ENCODE peak calls at places on chromosomes 4 and X, in seven cellular contexts. M is suprapubic skin, V is mammary epithelial cell, E is transverse colon, S is left ventricle myocardium inferior, T is endodermal cell, P is tibial nerve. L is an unnamed sample.

GRCh38 chr4:143386812-143387211 is 50.1 kb downstream of the GAB1 start:
- DNase-seq in S (no peak), T (no peak), V (no peak), M (no peak), E (no peak), P (no peak), L (no peak)

GRCh38 chr4:140156529-140157171 is 2.7 kb upstream of the MAML3 start:
- DNase-seq in P (no peak), V (no peak), T (no peak), S (no peak), E (no peak), M (no peak), L (no peak)

GRCh38 chr4:8703857-8704495 is 111.4 kb downstream of the CPZ start:
- DNase-seq in P (no peak), V (no peak), S (no peak), E (no peak), M (peak), T (peak), L (no peak)

GRCh38 chr4:7736436-7737267 is 203.0 kb downstream of the AFAP1 start:
- DNase-seq in T (no peak), V (no peak), M (no peak), E (no peak), P (no peak), S (peak), L (no peak)

GRCh38 chrX:17474892-17475291 is 99.9 kb downstream of the NHS start:
- DNase-seq in M (no peak), E (no peak), T (no peak), P (no peak), V (peak), S (no peak), L (no peak)

GRCh38 chr4:107548211-107548905 is 171.7 kb downstream of the PAPSS1 start:
- DNase-seq in T (no peak), V (no peak), S (no peak), M (no peak), P (no peak), E (no peak), L (no peak)

GRCh38 chr4:73836373-73837269 is at the start of gene CXCL6:
- DNase-seq in T (peak), E (peak), V (no peak), S (peak), P (peak), M (peak), L (no peak)

GRCh38 chrX:100587846-100588245 is 3.1 kb downstream of the TNMD start:
- DNase-seq in V (no peak), T (no peak), E (peak), P (no peak), S (no peak), M (no peak), L (no peak)

GRCh38 chr4:156377036-156377700 is 423.5 kb upstream of the CTSO start:
- DNase-seq in T (no peak), S (no peak), P (no peak), E (no peak), V (peak), M (no peak), L (no peak)

GRCh38 chr4:1366371-1367229 is 19.6 kb downstream of the UVSSA start:
- DNase-seq in V (no peak), T (no peak), E (no peak), M (peak), S (peak), P (no peak), L (no peak)

GRCh38 chr4:94409947-94410346 is 41.8 kb upstream of the PDLIM5 start:
- DNase-seq in T (no peak), P (no peak), M (no peak), E (no peak), V (no peak), S (no peak), L (no peak)

GRCh38 chrX:123504047-123504446 is 228.8 kb downstream of the THOC2 start:
- DNase-seq in T (no peak), V (no peak), M (no peak), S (no peak), E (no peak), P (no peak), L (no peak)

GRCh38 chrX:134144231-134144630 is 92.8 kb upstream of the CCDC160 start:
- DNase-seq in V (peak), T (no peak), P (no peak), S (no peak), E (no peak), M (no peak), L (no peak)

GRCh38 chrX:102837843-102838242 is 99.2 kb upstream of the RAB40AL start:
- DNase-seq in M (no peak), S (no peak), T (no peak), E (no peak), P (no peak), V (no peak), L (no peak)
- H3K27ac ChIP-seq in M (no peak), S (no peak), T (no peak), E (no peak), P (no peak), V (no peak), L (no peak)

DNA sequence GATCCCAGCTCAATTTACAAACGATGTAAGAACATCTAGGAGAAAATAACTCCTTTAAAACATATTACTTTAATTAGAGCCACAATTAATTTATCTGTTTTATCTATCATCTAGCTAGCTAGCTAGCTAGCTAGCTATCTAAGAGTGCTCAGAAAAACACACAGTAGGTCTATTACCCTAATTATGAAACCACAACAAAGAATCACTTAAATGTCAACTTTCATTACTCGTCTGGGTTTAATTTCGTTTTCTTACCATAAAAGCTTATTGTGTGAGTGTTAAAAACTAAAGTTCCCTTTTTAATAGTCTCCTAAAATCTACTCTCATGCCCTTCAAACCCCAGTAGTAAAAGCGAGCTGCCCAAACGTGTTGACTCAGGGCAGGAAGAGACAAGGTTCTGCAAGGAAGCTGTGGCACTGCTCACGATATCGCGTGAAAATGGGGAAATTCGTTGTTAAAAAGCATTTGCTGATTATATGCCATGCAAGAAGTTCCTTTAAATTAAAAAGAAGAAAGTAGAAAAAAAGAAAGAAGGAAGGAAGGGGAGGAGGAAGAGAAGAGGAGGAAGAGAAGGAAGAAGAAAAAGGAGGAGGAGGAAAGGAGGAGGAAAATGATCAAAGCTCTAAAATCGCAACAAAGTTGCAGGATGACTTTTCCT is 617 bp downstream of the MBNL3 start:
- DNase-seq in T (no peak), P (no peak), S (no peak), E (peak), V (peak), M (no peak), L (no peak)
- H3K27ac ChIP-seq in T (no peak), P (peak), S (peak), E (peak), V (peak), M (peak), L (peak)

GRCh38 chr4:149523039-149523438 is 292.6 kb downstream of the IQCM start:
- DNase-seq in S (no peak), M (no peak), P (no peak), E (no peak), T (no peak), V (no peak), L (no peak)
- H3K27ac ChIP-seq in S (no peak), M (no peak), P (no peak), E (no peak), T (no peak), V (no peak), L (no peak)

DNA sequence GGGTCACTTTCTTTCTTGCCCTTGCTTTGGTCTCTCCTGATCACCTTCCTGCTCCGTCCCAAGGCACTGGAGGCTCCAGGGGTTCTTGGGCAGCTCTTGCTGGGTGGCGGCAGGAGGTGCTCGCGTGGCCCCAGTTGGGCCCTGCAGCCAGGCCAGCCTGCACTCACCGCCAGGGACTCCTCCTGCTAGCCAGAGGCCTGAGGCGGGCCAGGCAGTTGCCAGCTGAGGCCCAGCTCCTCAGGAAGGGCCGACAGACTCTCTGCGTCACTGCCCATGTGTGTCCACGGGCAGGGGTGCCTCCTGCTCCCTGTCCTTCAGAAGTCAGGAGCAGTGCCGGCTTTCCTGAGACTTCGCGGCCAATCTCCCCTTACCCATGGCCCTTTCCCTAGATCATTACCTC is 9.3 kb downstream of the SUV39H1 start:
- DNase-seq in E (no peak), P (no peak), S (no peak), V (no peak), T (no peak), M (no peak), L (no peak)
- H3K27ac ChIP-seq in E (no peak), P (no peak), S (no peak), V (no peak), T (no peak), M (no peak), L (no peak)

GRCh38 chr4:23023121-23023520 is 330.4 kb downstream of the GBA3 start:
- DNase-seq in T (no peak), V (no peak), E (no peak), S (no peak), M (no peak), P (no peak), L (no peak)
- H3K27ac ChIP-seq in T (no peak), V (no peak), E (no peak), S (no peak), M (no peak), P (no peak), L (no peak)

DNA sequence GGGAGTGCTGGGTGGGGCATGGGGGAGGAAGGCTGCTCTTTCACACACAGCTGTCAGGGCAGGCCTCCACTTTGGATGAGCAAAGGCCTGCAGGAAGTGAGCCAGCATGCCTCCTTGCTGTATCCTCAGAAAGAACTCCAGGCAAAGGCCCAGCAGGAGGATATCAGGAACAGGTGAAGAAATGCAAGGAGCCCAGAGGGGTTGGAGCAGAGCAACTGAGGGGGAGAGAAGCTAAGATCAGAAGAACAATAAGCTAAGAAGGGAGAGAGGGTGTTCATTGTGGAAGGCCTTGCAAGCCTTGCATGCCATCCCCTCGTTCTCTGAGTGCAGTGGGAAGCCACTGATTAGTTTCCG is 115.1 kb downstream of the CAMK2D start:
- DNase-seq in S (no peak), M (no peak), P (no peak), T (peak), E (peak), V (peak), L (no peak)
- H3K27ac ChIP-seq in S (peak), M (no peak), P (no peak), T (peak), E (peak), V (no peak), L (no peak)

DNA sequence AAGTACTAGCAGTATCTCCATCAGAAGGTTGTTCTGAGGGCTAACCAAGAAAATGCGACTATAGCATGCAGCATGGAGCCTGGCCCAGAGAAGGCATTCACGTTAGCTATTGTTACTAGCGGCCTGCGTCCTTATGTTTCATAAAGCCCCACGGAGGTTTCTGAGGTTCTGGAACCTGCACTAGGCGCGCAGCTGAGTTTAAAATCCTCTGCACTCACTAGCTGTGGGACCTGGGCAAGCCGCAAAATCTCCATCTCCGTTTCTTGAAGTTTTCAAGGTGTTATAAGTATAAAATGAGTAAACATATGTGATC is 666 bp upstream of the MANBA start:
- DNase-seq in S (no peak), M (no peak), V (no peak), E (peak), P (no peak), T (no peak), L (no peak)
- H3K27ac ChIP-seq in S (peak), M (no peak), V (no peak), E (peak), P (peak), T (no peak), L (peak)

DNA sequence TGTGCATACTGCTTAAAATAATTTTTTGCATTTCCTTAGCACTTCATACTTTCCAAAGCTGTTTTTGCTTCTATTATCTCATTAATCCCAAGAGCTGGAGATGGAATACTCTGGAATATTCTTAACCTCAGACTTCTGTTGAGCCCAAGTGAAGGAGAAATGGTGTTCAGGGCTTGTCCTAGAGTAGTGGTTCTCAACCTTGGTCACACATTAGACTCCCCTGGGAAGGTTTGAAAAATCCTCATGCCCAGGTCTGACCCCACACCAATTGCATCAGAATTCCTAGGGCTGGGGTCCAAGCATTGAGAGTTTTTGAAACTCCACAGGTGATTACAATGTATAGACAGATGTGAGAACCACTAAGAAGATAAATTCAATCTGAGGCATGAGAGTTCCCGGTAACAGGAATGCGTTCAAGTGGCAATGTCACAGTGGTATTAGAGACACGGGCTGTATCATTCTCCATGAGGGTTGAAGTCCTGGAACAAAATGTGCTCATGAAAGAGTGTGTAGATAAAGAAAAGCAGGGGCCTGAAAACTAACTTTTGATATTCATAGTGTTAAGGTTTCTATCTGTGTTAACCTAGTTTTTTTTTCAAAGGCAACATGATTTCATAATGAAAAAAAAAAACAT is 47.9 kb downstream of the AWAT2 start:
- DNase-seq in T (no peak), P (no peak), M (no peak), V (no peak), S (no peak), E (no peak), L (no peak)
- H3K27ac ChIP-seq in T (no peak), P (no peak), M (no peak), V (no peak), S (peak), E (no peak), L (no peak)

DNA sequence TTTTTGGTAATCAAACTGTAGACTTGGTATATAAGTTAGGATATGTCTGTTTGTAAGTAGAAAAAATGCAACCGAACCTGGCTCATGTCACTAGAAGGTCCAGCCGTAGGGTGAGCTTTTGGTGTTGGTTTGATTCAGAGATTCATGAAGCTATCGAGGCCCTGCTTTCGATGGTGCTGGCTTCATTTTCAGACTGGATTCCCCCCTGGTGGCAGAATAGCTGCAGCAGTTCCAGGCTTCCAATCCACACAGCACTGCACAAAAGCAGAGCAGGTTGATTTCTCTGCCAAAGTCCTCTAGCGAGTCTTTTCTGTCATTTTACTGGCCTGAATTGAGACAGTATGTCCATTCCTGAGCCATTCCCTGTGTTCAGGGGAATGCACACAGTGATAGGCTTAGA is 33.1 kb downstream of the PDK3 start:
- DNase-seq in P (peak), M (no peak), S (no peak), E (peak), V (no peak), T (peak), L (no peak)
- H3K27ac ChIP-seq in P (peak), M (no peak), S (no peak), E (no peak), V (no peak), T (no peak), L (no peak)

GRCh38 chr4:184287697-184288255 is 70.1 kb upstream of the ENPP6 start:
- DNase-seq in E (peak), P (no peak), T (peak), S (no peak), M (no peak), V (peak), L (peak)
- H3K27ac ChIP-seq in E (peak), P (no peak), T (no peak), S (peak), M (peak), V (no peak), L (peak)